ENCODE peak calls at places on chromosome 4, in five cellular contexts. One of them, this sample, is unnamed.

GRCh38 chr4:105139646-105140045 is 7.0 kb upstream of the TET2 start:
- DNase-seq in RCC 7860: no peak
- DNase-seq in H4: no peak
- DNase-seq in cortex of kidney: no peak
- DNase-seq in foreskin keratinocyte: peak; percentile 25
- DNase-seq in this sample: no peak

GRCh38 chr4:118968006-118968405 is 79.4 kb downstream of the SYNPO2 start:
- DNase-seq in RCC 7860: peak; percentile 57
- DNase-seq in H4: peak; percentile 95
- DNase-seq in cortex of kidney: no peak
- DNase-seq in foreskin keratinocyte: no peak
- DNase-seq in this sample: no peak

GRCh38 chr4:7860600-7861158 is 79.0 kb downstream of the AFAP1 start:
- DNase-seq in RCC 7860: no peak
- DNase-seq in H4: no peak
- DNase-seq in cortex of kidney: no peak
- DNase-seq in foreskin keratinocyte: no peak
- DNase-seq in this sample: no peak

GRCh38 chr4:10998826-10999225 is 314.3 kb upstream of the CLNK start:
- DNase-seq in RCC 7860: no peak
- DNase-seq in H4: no peak
- DNase-seq in cortex of kidney: no peak
- DNase-seq in foreskin keratinocyte: no peak
- DNase-seq in this sample: no peak

GRCh38 chr4:115165503-115165902 is 52.1 kb upstream of the NDST4 start:
- DNase-seq in RCC 7860: no peak
- DNase-seq in H4: no peak
- DNase-seq in cortex of kidney: no peak
- DNase-seq in foreskin keratinocyte: peak; percentile 26
- DNase-seq in this sample: no peak

GRCh38 chr4:86613734-86614133 is 19.6 kb downstream of the PTPN13 start:
- DNase-seq in RCC 7860: no peak
- DNase-seq in H4: no peak
- DNase-seq in cortex of kidney: no peak
- DNase-seq in foreskin keratinocyte: no peak
- DNase-seq in this sample: no peak

GRCh38 chr4:52659016-52659721 is at the start of gene USP46:
- DNase-seq in RCC 7860: peak; percentile 35
- DNase-seq in H4: peak; percentile 29
- DNase-seq in cortex of kidney: no peak
- DNase-seq in foreskin keratinocyte: peak; percentile 42
- DNase-seq in this sample: peak; percentile 79

GRCh38 chr4:150355404-150355803 is 226.5 kb upstream of the MAB21L2 start:
- DNase-seq in RCC 7860: no peak
- DNase-seq in H4: no peak
- DNase-seq in cortex of kidney: no peak
- DNase-seq in foreskin keratinocyte: no peak
- DNase-seq in this sample: no peak

GRCh38 chr4:4717692-4718091 is 141.8 kb upstream of the MSX1 start:
- DNase-seq in RCC 7860: no peak
- DNase-seq in H4: no peak
- DNase-seq in cortex of kidney: no peak
- DNase-seq in foreskin keratinocyte: peak; percentile 29
- DNase-seq in this sample: peak; percentile 8

GRCh38 chr4:121307441-121308327 is 73.1 kb downstream of the QRFPR start:
- DNase-seq in RCC 7860: no peak
- DNase-seq in H4: peak; percentile 72
- DNase-seq in cortex of kidney: no peak
- DNase-seq in foreskin keratinocyte: peak; percentile 87
- DNase-seq in this sample: peak; percentile 62

GRCh38 chr4:73648478-73648877 is 28.2 kb upstream of the RASSF6 start:
- DNase-seq in RCC 7860: no peak
- DNase-seq in H4: no peak
- DNase-seq in cortex of kidney: no peak
- DNase-seq in foreskin keratinocyte: no peak
- DNase-seq in this sample: no peak

GRCh38 chr4:155854597-155855226 is 11.4 kb downstream of the ASIC5 start:
- DNase-seq in RCC 7860: peak; percentile 47
- DNase-seq in H4: peak; percentile 77
- DNase-seq in cortex of kidney: no peak
- DNase-seq in foreskin keratinocyte: no peak
- DNase-seq in this sample: no peak

GRCh38 chr4:159206427-159206871 is 103.6 kb downstream of the RAPGEF2 start:
- DNase-seq in RCC 7860: no peak
- DNase-seq in H4: no peak
- DNase-seq in cortex of kidney: no peak
- DNase-seq in foreskin keratinocyte: peak; percentile 68
- DNase-seq in this sample: no peak

GRCh38 chr4:85637778-85638177 is 162.8 kb downstream of the ARHGAP24 start:
- DNase-seq in RCC 7860: no peak
- DNase-seq in H4: no peak
- DNase-seq in cortex of kidney: no peak
- DNase-seq in foreskin keratinocyte: peak; percentile 67
- DNase-seq in this sample: no peak

This sample was measured in Caco-2.